ENCODE peak calls at places on chromosome 16, in nine cellular contexts. F is naive thymus-derived CD4-positive, alpha-beta T cell; M is SK-N-DZ; K is cardiac muscle cell; B is AG09309; P is stimulated activated effector memory CD8-positive, alpha-beta T cell treated with anti-CD3 and anti-CD28 coated beads, Interleukin-12 subunit alpha, Interleukin-12 subunit beta, amount 100 ng/mL, for 72 hours; X is T47D; S is CD8-positive, alpha-beta T cell; R is NCI-H146. T is an unnamed sample.
A peak's percentile ranks its signal among the peaks of the same experiment; 100 is the strongest.

GRCh38 chr16:46929378-46930332 is 43.8 kb downstream of the DNAJA2 start:
- DNase-seq in R (peak; percentile 16), S (peak; percentile 39), P (peak; percentile 85), K (peak; percentile 66), X (peak; percentile 65), F (peak; percentile 38), M (peak; percentile 42), B (peak; percentile 4), T (peak; percentile 80)

GRCh38 chr16:4890686-4891085 is 43.4 kb downstream of the UBN1 start:
- DNase-seq in K (no peak), P (no peak), B (no peak), X (no peak), R (no peak), F (no peak), S (no peak), M (no peak), T (no peak)

GRCh38 chr16:7374614-7375174 is 42.0 kb downstream of the RBFOX1 start:
- DNase-seq in R (no peak), K (peak; percentile 44), M (peak; percentile 51), P (no peak), F (no peak), S (no peak), B (no peak), X (no peak), T (no peak)

GRCh38 chr16:17963185-17963836 is 373.2 kb downstream of the NPIPA8 start:
- DNase-seq in R (no peak), F (no peak), B (no peak), K (no peak), P (no peak), X (no peak), M (no peak), S (no peak), T (no peak)

GRCh38 chr16:78407191-78407590 is 307.7 kb downstream of the WWOX start:
- DNase-seq in B (no peak), K (no peak), S (no peak), P (no peak), R (no peak), X (no peak), M (no peak), F (no peak), T (no peak)

GRCh38 chr16:57244767-57245471 is at the start of gene ARL2BP:
- DNase-seq in P (peak; percentile 98), S (peak; percentile 95), R (peak; percentile 94), F (peak; percentile 98), B (peak; percentile 85), X (peak; percentile 96), K (peak; percentile 98), M (peak; percentile 97), T (peak; percentile 99)

GRCh38 chr16:55825115-55825728 is 7.7 kb downstream of the CES1 start:
- DNase-seq in X (no peak), P (no peak), B (no peak), M (no peak), F (no peak), R (no peak), S (no peak), K (no peak), T (no peak)

GRCh38 chr16:49453001-49453400 is 79.4 kb downstream of the C16orf78 start:
- DNase-seq in K (no peak), B (no peak), X (no peak), P (no peak), S (no peak), M (no peak), F (no peak), R (no peak), T (no peak)

GRCh38 chr16:22008215-22009142 is 568 bp downstream of the MOSMO start:
- DNase-seq in K (peak; percentile 35), B (no peak), X (no peak), S (no peak), F (peak; percentile 16), M (no peak), P (peak; percentile 72), R (peak; percentile 56), T (peak; percentile 40)